ENCODE peak calls at places on chromosome 11, in nine cellular contexts. V is transverse colon, S is tibial nerve, B is suprapubic skin, Y is K562, A is ovary, O is A549, G is sigmoid colon, D is GM12878. H is an unnamed sample.

GRCh38 chr11:1203505-1204271 is 19.2 kb upstream of the MUC5B start:
- DNase-seq in Y (peak), V (peak), S (no peak), D (no peak), A (no peak), G (peak), O (no peak), B (peak), H (peak)

GRCh38 chr11:90908074-90908473 is 685.2 kb upstream of the CHORDC1 start:
- DNase-seq in S (no peak), G (no peak), D (no peak), A (no peak), B (no peak), V (no peak), O (no peak), Y (no peak), H (no peak)

GRCh38 chr11:121207485-121208115 is 85.0 kb upstream of the SC5D start:
- DNase-seq in S (no peak), V (no peak), G (no peak), B (no peak), O (no peak), Y (no peak), D (peak), A (no peak), H (no peak)

GRCh38 chr11:121595717-121596156 is 143.0 kb upstream of the SORL1-AS1 start:
- DNase-seq in O (peak), Y (no peak), G (peak), S (no peak), D (no peak), A (no peak), V (no peak), B (no peak), H (no peak)

GRCh38 chr11:80733776-80734175 is 1292.9 kb upstream of the TENM4 start:
- DNase-seq in G (no peak), B (no peak), S (no peak), D (no peak), A (no peak), V (no peak), O (no peak), Y (no peak), H (no peak)

GRCh38 chr11:121636341-121637176 is 183.8 kb upstream of the SORL1-AS1 start:
- DNase-seq in B (no peak), G (no peak), Y (no peak), V (no peak), S (no peak), D (no peak), O (no peak), A (no peak), H (no peak)

GRCh38 chr11:117419136-117419914 is 91.7 kb downstream of the CEP164 start:
- DNase-seq in Y (no peak), V (no peak), B (peak), D (no peak), A (no peak), G (peak), S (no peak), O (no peak), H (no peak)

GRCh38 chr11:78766997-78767396 is 192.3 kb upstream of the NARS2 start:
- DNase-seq in A (no peak), G (no peak), Y (no peak), O (no peak), B (no peak), S (no peak), D (no peak), V (no peak), H (no peak)

GRCh38 chr11:47392546-47393162 is 14.3 kb upstream of the SPI1 start:
- DNase-seq in S (no peak), A (no peak), O (no peak), D (no peak), Y (peak), V (no peak), B (no peak), G (peak), H (no peak)

GRCh38 chr11:1009371-1009770 is 27.1 kb downstream of the MUC6 start:
- DNase-seq in G (no peak), B (no peak), S (no peak), V (no peak), Y (no peak), O (no peak), A (no peak), D (no peak), H (no peak)

GRCh38 chr11:107969219-107969618 is 39.5 kb upstream of the CUL5 start:
- DNase-seq in B (no peak), S (no peak), G (no peak), A (no peak), O (peak), Y (peak), V (no peak), D (no peak), H (no peak)

GRCh38 chr11:26247340-26247739 is 84.6 kb upstream of the ANO3 start:
- DNase-seq in B (no peak), V (no peak), Y (no peak), O (no peak), A (no peak), S (no peak), G (no peak), D (no peak), H (no peak)

GRCh38 chr11:130314184-130314748 is 451 bp downstream of the ZBTB44 start:
- DNase-seq in O (peak), D (no peak), Y (peak), V (peak), S (peak), B (peak), G (peak), A (peak), H (peak)

GRCh38 chr11:134519390-134519750 is 107.3 kb upstream of the B3GAT1 start:
- DNase-seq in V (no peak), G (peak), B (no peak), O (no peak), D (no peak), S (no peak), A (no peak), Y (no peak), H (no peak)

GRCh38 chr11:79486239-79486984 is 45.6 kb upstream of the TENM4 start:
- DNase-seq in D (no peak), B (no peak), V (no peak), G (no peak), S (no peak), Y (no peak), A (no peak), O (no peak), H (no peak)

GRCh38 chr11:11441091-11441490 is 88.0 kb upstream of the CSNK2A3 start:
- DNase-seq in O (no peak), B (no peak), A (no peak), D (no peak), S (no peak), G (no peak), Y (no peak), V (no peak), H (no peak)

GRCh38 chr11:102592634-102593581 is 32.2 kb downstream of the MMP20 start:
- DNase-seq in G (no peak), O (no peak), V (no peak), S (no peak), D (no peak), Y (peak), B (no peak), A (no peak), H (no peak)

GRCh38 chr11:107962181-107962580 is 33.9 kb downstream of the RAB39A start:
- DNase-seq in B (no peak), Y (no peak), O (no peak), A (no peak), S (no peak), G (no peak), D (no peak), V (no peak), H (no peak)

GRCh38 chr11:93444671-93445073 is 98.5 kb downstream of the SMCO4 start:
- DNase-seq in A (no peak), G (no peak), O (no peak), Y (peak), V (no peak), D (no peak), S (no peak), B (no peak), H (no peak)

DNA sequence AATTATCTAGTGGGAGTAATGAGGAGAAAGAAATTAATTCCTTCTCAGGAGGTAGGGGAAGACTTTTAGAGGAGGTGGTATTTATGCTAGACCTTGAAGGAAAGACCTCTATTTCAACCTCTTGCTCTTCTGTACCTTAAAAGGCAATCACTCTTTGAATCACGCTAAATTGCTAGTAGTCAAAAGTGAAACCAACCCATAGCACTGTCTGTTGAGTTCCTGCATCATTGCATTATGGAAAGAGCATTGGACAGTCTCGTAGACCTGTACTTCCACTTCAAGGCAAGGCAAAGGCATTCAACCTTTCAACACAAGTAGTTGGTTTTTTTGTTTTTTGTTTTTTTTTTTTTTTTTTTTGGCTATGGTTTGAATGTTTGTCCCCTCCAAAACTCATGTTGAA is 770.4 kb downstream of the ETS1 start:
- DNase-seq in B (no peak), V (no peak), S (no peak), Y (no peak), O (no peak), G (no peak), D (no peak), A (no peak), H (no peak)
- H3K4me3 ChIP-seq in B (no peak), V (no peak), S (no peak), Y (no peak), O (no peak), G (no peak), D (no peak), A (no peak), H (no peak)

GRCh38 chr11:95087171-95087570 is 2.5 kb upstream of the ENDOD1 start:
- DNase-seq in G (no peak), B (no peak), S (no peak), D (no peak), O (no peak), V (no peak), A (no peak), Y (no peak), H (no peak)

GRCh38 chr11:95092549-95093324 is 3.1 kb downstream of the ENDOD1 start:
- DNase-seq in D (no peak), A (no peak), V (peak), O (peak), G (no peak), B (no peak), Y (peak), S (no peak), H (no peak)

GRCh38 chr11:95088946-95089619 is 563 bp upstream of the ENDOD1 start:
- DNase-seq in A (no peak), D (no peak), O (no peak), S (no peak), Y (no peak), B (peak), G (no peak), V (no peak), H (peak)

GRCh38 chr11:95091663-95092062 is 2.0 kb downstream of the ENDOD1 start:
- DNase-seq in G (no peak), S (no peak), B (no peak), D (no peak), Y (no peak), V (no peak), O (no peak), A (no peak), H (no peak)

GRCh38 chr11:95089620-95090542 is at the start of gene ENDOD1:
- DNase-seq in O (peak), G (peak), S (peak), B (peak), A (peak), D (no peak), V (peak), Y (peak), H (peak)
- TF ChIP-seq POLR2A in O (peak), G (no peak), S (peak), B (peak), A (peak), D (peak), V (peak), Y (no peak), H (no peak)

GRCh38 chr11:103953797-103954495 is 82.5 kb upstream of the DDI1 start:
- DNase-seq in D (no peak), S (no peak), G (no peak), B (no peak), O (no peak), A (no peak), Y (no peak), V (peak), H (no peak)
- TF ChIP-seq EP300 in D (no peak), S (no peak), G (no peak), B (no peak), O (no peak), A (no peak), Y (no peak), V (no peak), H (no peak)

DNA sequence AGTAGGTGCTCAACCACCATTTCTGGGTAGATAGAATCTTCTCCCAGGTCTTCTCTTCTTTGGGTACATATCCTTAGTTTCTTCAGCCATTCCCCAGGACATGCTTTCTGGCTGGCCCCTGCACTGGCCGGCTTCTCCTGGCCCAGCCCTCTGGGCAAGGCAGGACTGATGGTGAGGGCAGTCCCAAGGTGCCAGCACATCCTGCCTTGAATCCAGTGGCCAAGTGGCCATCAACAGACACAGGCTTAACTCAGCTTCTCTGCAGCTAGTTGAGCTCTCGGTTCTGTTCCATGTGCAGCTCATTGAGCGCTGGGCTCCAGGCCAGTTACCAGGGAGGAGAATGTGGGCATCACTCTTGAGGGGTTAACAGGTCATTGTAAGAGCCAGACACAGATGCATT is 17.6 kb downstream of the SMIM38 start:
- DNase-seq in S (no peak), Y (no peak), A (no peak), O (no peak), V (no peak), G (no peak), D (no peak), B (no peak), H (no peak)
- H3K4me3 ChIP-seq in S (no peak), Y (no peak), A (no peak), O (no peak), V (no peak), G (no peak), D (no peak), B (no peak), H (no peak)

DNA sequence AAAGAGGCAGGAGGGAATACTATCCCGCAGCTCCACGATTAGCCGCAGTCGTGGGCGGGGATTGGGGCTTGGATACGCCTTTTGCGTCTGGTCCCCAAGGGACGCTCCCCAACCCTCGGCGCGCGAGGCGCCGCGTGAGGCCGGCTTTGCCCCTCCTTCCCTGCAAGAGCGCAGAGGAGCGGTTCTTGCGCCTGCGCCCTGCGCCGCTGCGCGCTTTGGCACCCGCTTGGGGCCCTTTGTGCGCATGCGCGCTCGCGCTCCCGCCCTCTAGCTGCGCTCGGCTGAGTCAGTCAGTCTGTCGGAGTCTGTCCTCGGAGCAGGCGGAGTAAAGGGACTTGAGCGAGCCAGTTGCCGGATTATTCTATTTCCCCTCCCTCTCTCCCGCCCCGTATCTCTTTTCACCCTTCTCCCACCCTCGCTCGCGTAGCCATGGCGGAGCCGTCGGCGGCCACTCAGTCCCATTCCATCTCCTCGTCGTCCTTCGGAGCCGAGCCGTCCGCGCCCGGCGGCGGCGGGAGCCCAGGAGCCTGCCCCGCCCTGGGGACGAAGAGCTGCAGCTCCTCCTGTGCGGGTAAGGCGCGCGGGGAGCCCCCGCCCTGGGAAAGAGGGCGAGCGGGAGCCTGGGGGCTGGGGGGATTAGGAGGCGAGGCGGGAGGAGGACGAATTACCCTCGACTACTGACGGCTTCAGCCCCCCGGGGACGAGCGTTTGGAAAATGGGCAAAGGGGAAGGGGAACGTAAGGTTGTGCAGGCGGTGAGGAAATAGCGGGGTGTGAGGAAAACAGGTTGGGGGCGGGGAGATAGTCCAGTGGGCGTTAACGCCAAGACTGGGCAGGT is at the start of gene RTN3:
- DNase-seq in G (peak), Y (peak), A (peak), D (peak), B (peak), O (peak), S (peak), V (peak), H (peak)
- TF ChIP-seq POLR2A in G (peak), Y (peak), A (peak), D (peak), B (peak), O (peak), S (peak), V (peak), H (no peak)

DNA sequence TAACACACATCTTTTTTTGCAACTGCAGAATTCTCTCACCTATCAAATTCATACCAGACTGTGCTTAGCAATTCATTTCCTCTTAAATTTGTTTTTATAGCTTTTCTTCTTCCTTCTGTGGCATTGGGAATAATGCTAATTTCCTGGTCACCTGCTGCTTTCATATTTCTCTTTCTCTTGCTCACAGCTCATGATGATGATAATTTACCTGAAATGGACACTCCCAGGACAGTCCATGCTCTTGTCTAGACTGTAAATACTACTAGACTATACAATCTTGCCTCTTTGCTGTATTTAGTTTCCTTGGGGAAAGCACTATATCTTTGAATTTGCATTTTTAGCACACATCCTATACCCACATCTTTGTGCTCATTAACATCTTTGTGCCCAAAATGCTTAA is 15.5 kb downstream of the CASP5 start:
- DNase-seq in D (no peak), B (no peak), S (no peak), O (no peak), Y (no peak), A (no peak), V (no peak), G (no peak), H (no peak)
- TF ChIP-seq EP300 in D (no peak), B (no peak), S (no peak), O (no peak), Y (no peak), A (no peak), V (no peak), G (no peak), H (no peak)

GRCh38 chr11:2300290-2300935 is 1.3 kb downstream of the C11orf21 start:
- DNase-seq in O (no peak), S (peak), V (no peak), Y (no peak), A (no peak), D (no peak), G (no peak), B (peak), H (peak)

GRCh38 chr11:2302844-2303626 is 1.2 kb downstream of the TSPAN32 start:
- DNase-seq in S (no peak), D (no peak), G (peak), V (no peak), B (peak), O (no peak), A (no peak), Y (peak), H (peak)

GRCh38 chr11:2302280-2302843 is 549 bp downstream of the TSPAN32 start:
- DNase-seq in O (no peak), G (no peak), S (no peak), B (peak), Y (no peak), A (no peak), D (no peak), V (no peak), H (no peak)

GRCh38 chr11:2300936-2301630 is 635 bp downstream of the C11orf21 start:
- DNase-seq in A (no peak), O (no peak), S (peak), D (no peak), Y (no peak), B (no peak), G (no peak), V (no peak), H (peak)

DNA sequence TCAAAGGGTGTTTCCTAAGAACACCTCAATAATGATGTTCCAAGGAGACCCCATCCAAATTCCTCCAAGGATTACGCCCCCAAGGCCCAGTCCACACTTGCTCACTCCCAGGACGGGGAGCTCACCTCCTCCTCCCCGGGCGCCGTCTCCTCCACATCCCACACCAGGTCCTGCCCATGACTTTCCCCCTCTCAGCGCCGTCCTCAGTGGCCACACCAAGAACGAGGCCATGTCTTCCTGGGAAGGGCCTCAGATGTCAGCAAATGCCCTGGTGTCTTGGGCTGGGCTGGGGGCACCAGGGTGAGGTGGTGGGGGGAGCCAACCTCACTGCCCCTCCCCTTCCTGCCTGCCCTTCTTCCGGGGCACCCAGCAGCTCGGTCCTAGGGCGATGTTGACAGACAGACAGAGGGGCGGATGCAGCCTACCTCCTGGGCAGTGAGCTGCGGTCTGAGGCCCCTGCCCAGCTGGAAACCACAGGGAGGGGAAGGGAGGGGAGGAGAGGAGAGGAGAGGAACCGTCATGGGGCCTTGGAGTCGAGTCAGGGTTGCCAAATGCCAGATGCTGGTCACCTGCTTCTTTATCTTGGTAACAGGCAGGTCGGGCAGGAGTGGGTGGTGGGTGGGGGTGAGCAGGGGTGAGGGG is at the start of the genes C11orf21 and TSPAN32:
- DNase-seq in O (no peak), V (peak), G (no peak), S (no peak), A (peak), B (peak), Y (peak), D (no peak), H (peak)
- H3K4me3 ChIP-seq in O (no peak), V (no peak), G (peak), S (peak), A (no peak), B (peak), Y (peak), D (no peak), H (peak)

GRCh38 chr11:65261591-65262380 is at the start of gene POLA2:
- DNase-seq in D (peak), S (peak), V (peak), Y (peak), B (peak), G (peak), A (peak), O (peak), H (peak)
- TF ChIP-seq POLR2A in D (peak), S (peak), V (peak), Y (peak), B (peak), G (peak), A (peak), O (peak), H (no peak)

GRCh38 chr11:111634981-111635705 is 32.9 kb downstream of the SIK2 start:
- DNase-seq in G (no peak), V (no peak), B (no peak), D (no peak), Y (peak), O (no peak), S (no peak), A (no peak), H (no peak)
- TF ChIP-seq EP300 in G (no peak), V (no peak), B (no peak), D (no peak), Y (no peak), O (no peak), S (no peak), A (no peak), H (no peak)